ENCODE peak calls at places on chromosomes 3 and 15, in ten cellular contexts. C, A, D, X, N, Y, E, Q, W and H are unnamed samples.

GRCh38 chr15:70437882-70438331 is 325.5 kb downstream of the UACA start:
- DNase-seq in C (no peak), A (no peak), D (no peak), X (no peak), N (no peak), Y (no peak), E (no peak), Q (no peak), W (no peak), H (no peak)

GRCh38 chr3:37987315-37987697 is 3.3 kb upstream of the VILL start:
- DNase-seq in C (no peak), A (no peak), D (no peak), X (peak; percentile 42), N (no peak), Y (no peak), E (no peak), Q (no peak), W (no peak), H (no peak)

GRCh38 chr3:53162672-53163458 is 1.9 kb downstream of the PRKCD start:
- DNase-seq in C (peak; percentile 74), A (no peak), D (peak; percentile 41), X (no peak), N (peak; percentile 72), Y (no peak), E (peak; percentile 32), Q (no peak), W (peak; percentile 45), H (peak; percentile 12)

GRCh38 chr3:16362781-16363180 is 97.8 kb downstream of the OXNAD1 start:
- DNase-seq in C (no peak), A (no peak), D (no peak), X (no peak), N (no peak), Y (no peak), E (no peak), Q (no peak), W (no peak), H (no peak)

GRCh38 chr3:147368151-147368550 is 38.2 kb downstream of the ZIC4 start:
- DNase-seq in C (no peak), A (no peak), D (no peak), X (no peak), N (no peak), Y (no peak), E (no peak), Q (no peak), W (no peak), H (no peak)

GRCh38 chr3:100005670-100006393 is 108.5 kb downstream of the FILIP1L start:
- DNase-seq in C (no peak), A (no peak), D (no peak), X (no peak), N (no peak), Y (no peak), E (no peak), Q (no peak), W (no peak), H (no peak)

GRCh38 chr3:186283651-186284445 is 78.2 kb downstream of the DGKG start:
- DNase-seq in C (no peak), A (no peak), D (no peak), X (no peak), N (no peak), Y (no peak), E (no peak), Q (no peak), W (no peak), H (no peak)

GRCh38 chr3:200747-201146 is 4.2 kb downstream of the CHL1 start:
- DNase-seq in C (no peak), A (no peak), D (no peak), X (no peak), N (no peak), Y (no peak), E (no peak), Q (no peak), W (no peak), H (no peak)

GRCh38 chr3:112767177-112767576 is 79.5 kb downstream of the CD200R1L start:
- DNase-seq in C (peak; percentile 45), A (no peak), D (no peak), X (no peak), N (no peak), Y (no peak), E (no peak), Q (no peak), W (no peak), H (no peak)

GRCh38 chr3:72331076-72331475 is 517.2 kb downstream of the SHQ1 start:
- DNase-seq in C (no peak), A (no peak), D (no peak), X (no peak), N (no peak), Y (no peak), E (no peak), Q (no peak), W (no peak), H (no peak)